ENCODE peak calls at places on chromosomes 13 and 19, in six cellular contexts. S, H, V, R, U and F are unnamed samples.

GRCh38 chr19:372306-372890 is 27.8 kb upstream of the MIER2 start:
- DNase-seq in U (no peak), S (no peak), R (peak), V (peak), H (peak), F (no peak)

GRCh38 chr19:5355693-5356092 is 15.1 kb upstream of the PTPRS start:
- DNase-seq in R (no peak), H (no peak), S (no peak), V (no peak), U (no peak), F (no peak)

GRCh38 chr19:33384983-33385382 is 11.5 kb downstream of the CEBPG start:
- DNase-seq in H (no peak), V (no peak), U (no peak), S (no peak), R (no peak), F (no peak)

GRCh38 chr19:12665281-12665573 is 1.3 kb downstream of the MAN2B1 start:
- DNase-seq in R (peak), S (peak), U (no peak), H (peak), V (no peak), F (no peak)

GRCh38 chr19:48480476-48481190 is 11.5 kb downstream of the CYTH2 start:
- DNase-seq in R (peak), S (peak), V (no peak), U (no peak), H (no peak), F (no peak)

GRCh38 chr19:56969726-56970125 is 129.2 kb upstream of the PEG3 start:
- DNase-seq in R (no peak), V (no peak), S (no peak), H (no peak), U (no peak), F (no peak)

GRCh38 chr19:38142176-38143035 is 81.6 kb downstream of the DPF1 start:
- DNase-seq in H (peak), R (peak), U (peak), S (peak), V (peak), F (no peak)

GRCh38 chr19:13281567-13282291 is 131.5 kb downstream of the IER2 start:
- DNase-seq in U (no peak), R (no peak), S (no peak), V (no peak), H (no peak), F (no peak)

GRCh38 chr19:3278294-3278693 is 53.8 kb downstream of the CELF5 start:
- DNase-seq in V (no peak), R (no peak), U (no peak), S (no peak), H (no peak), F (no peak)

GRCh38 chr13:69706807-69707206 is 400.8 kb upstream of the ATXN8OS start:
- DNase-seq in V (no peak), H (no peak), S (no peak), U (no peak), R (no peak), F (no peak)

GRCh38 chr19:32041681-32042292 is 303.6 kb upstream of the ZNF507 start:
- DNase-seq in U (peak), V (no peak), S (peak), H (peak), R (peak), F (no peak)

GRCh38 chr13:49098198-49098597 is 121.9 kb upstream of the MLNR start:
- DNase-seq in U (no peak), S (no peak), V (no peak), H (no peak), R (no peak), F (no peak)

GRCh38 chr13:39016789-39017188 is 21.1 kb downstream of the PROSER1 start:
- DNase-seq in S (no peak), R (no peak), U (no peak), H (peak), V (peak), F (no peak)

GRCh38 chr13:112588490-112589297 is 741 bp upstream of the TUBGCP3 start:
- DNase-seq in U (no peak), S (no peak), H (no peak), R (no peak), V (no peak), F (no peak)

GRCh38 chr19:18939922-18940775 is 868 bp downstream of the HOMER3 start:
- DNase-seq in V (no peak), H (peak), R (peak), S (peak), U (peak), F (no peak)

GRCh38 chr19:52270266-52270885 is 989 bp downstream of the ZNF766 start:
- DNase-seq in H (no peak), V (no peak), R (no peak), U (peak), S (peak), F (no peak)

GRCh38 chr19:42693760-42694350 is 46.4 kb downstream of the PSG3 start:
- DNase-seq in R (no peak), V (peak), S (peak), H (peak), U (peak), F (no peak)

GRCh38 chr13:110649551-110649950 is 34.2 kb downstream of the NAXD start:
- DNase-seq in V (no peak), H (no peak), R (no peak), S (no peak), U (no peak), F (no peak)

GRCh38 chr13:45149964-45150363 is 29.7 kb downstream of the GTF2F2 start:
- DNase-seq in H (no peak), S (no peak), U (no peak), R (no peak), V (no peak), F (no peak)

GRCh38 chr13:49627831-49628652 is at the start of gene ARL11:
- DNase-seq in R (peak), V (no peak), U (no peak), S (peak), H (peak), F (no peak)

GRCh38 chr13:45674908-45675307 is 27.2 kb upstream of the CBY2 start:
- DNase-seq in R (no peak), V (no peak), S (no peak), H (no peak), U (no peak), F (no peak)

GRCh38 chr13:96000069-96000468 is 53.1 kb downstream of the UGGT2 start:
- DNase-seq in V (no peak), S (no peak), U (no peak), H (no peak), R (no peak), F (no peak)

GRCh38 chr13:102003848-102004570 is 397.8 kb downstream of the FGF14 start:
- DNase-seq in R (no peak), V (no peak), H (no peak), S (no peak), U (no peak), F (no peak)

GRCh38 chr13:22369090-22369489 is 698.2 kb downstream of the FGF9 start:
- DNase-seq in V (no peak), R (no peak), U (no peak), H (no peak), S (no peak), F (no peak)

GRCh38 chr19:13017306-13018036 is 22.2 kb downstream of the NFIX start:
- DNase-seq in S (no peak), H (peak), U (no peak), R (peak), V (no peak), F (no peak)

GRCh38 chr13:80931118-80931517 is 590.2 kb upstream of the SPRY2 start:
- DNase-seq in U (no peak), H (no peak), V (no peak), S (no peak), R (no peak), F (no peak)

GRCh38 chr13:27619093-27619705 is 1.1 kb downstream of the LNX2 start:
- DNase-seq in R (no peak), H (no peak), U (no peak), V (no peak), S (no peak), F (no peak)

GRCh38 chr13:35512271-35512920 is 35.9 kb upstream of the MAB21L1 start:
- DNase-seq in H (no peak), S (no peak), R (no peak), U (peak), V (no peak), F (no peak)

GRCh38 chr13:28355046-28355821 is 139.7 kb downstream of the FLT1 start:
- DNase-seq in R (no peak), V (no peak), H (no peak), U (no peak), S (no peak), F (no peak)

GRCh38 chr19:575527-576506 is 3.4 kb downstream of the BSG start:
- DNase-seq in U (peak), S (no peak), R (peak), V (no peak), H (no peak), F (no peak)

GRCh38 chr19:32343550-32344262 is 1.7 kb upstream of the ZNF507 start:
- DNase-seq in V (no peak), R (no peak), S (no peak), H (no peak), U (no peak), F (no peak)

GRCh38 chr13:63048648-63049047 is 1633.0 kb upstream of the PCDH20 start:
- DNase-seq in H (no peak), U (no peak), S (no peak), V (no peak), R (no peak), F (no peak)

GRCh38 chr19:11578342-11579142 is 1.1 kb upstream of the ACP5 start:
- DNase-seq in U (no peak), H (no peak), R (peak), V (no peak), S (peak), F (no peak)

GRCh38 chr13:26653310-26653709 is 95.8 kb downstream of the WASF3 start:
- DNase-seq in U (no peak), S (no peak), R (no peak), H (no peak), V (no peak), F (no peak)

GRCh38 chr13:111868716-111869115 is 198.2 kb upstream of the SOX1 start:
- DNase-seq in H (no peak), R (no peak), U (no peak), S (no peak), V (no peak), F (no peak)

GRCh38 chr13:38914070-38914469 is 76.6 kb downstream of the STOML3 start:
- DNase-seq in V (no peak), H (no peak), S (no peak), U (no peak), R (no peak), F (no peak)